ENCODE peak calls at places on chromosomes 11 and 22, in five cellular contexts. X is suprapubic skin, U is upper lobe of left lung, E is H1, W is transverse colon. R is an unnamed sample.

GRCh38 chr11:79255965-79256364 is 184.9 kb downstream of the TENM4 start:
- DNase-seq in X (no peak), U (no peak), E (no peak), W (no peak), R (no peak)

GRCh38 chr11:74570266-74571061 is 21.9 kb upstream of the POLD3 start:
- DNase-seq in X (no peak), U (no peak), E (no peak), W (peak), R (peak)

GRCh38 chr11:11980841-11981308 is 27.6 kb downstream of the DKK3 start:
- DNase-seq in X (no peak), U (no peak), E (no peak), W (no peak), R (peak)

GRCh38 chr11:910044-910588 is 494 bp downstream of the CHID1 start:
- DNase-seq in X (no peak), U (no peak), E (no peak), W (no peak), R (no peak)

GRCh38 chr11:40273192-40273732 is 1186.2 kb downstream of the LRRC4C start:
- DNase-seq in X (no peak), U (no peak), E (no peak), W (no peak), R (no peak)

GRCh38 chr22:16912281-16912680 is 87.1 kb upstream of the XKR3 start:
- DNase-seq in X (no peak), U (no peak), E (no peak), W (no peak), R (no peak)

GRCh38 chr11:108224908-108225786 is 2.3 kb downstream of the ATM start:
- DNase-seq in X (no peak), U (peak), E (no peak), W (no peak), R (no peak)

GRCh38 chr22:46581580-46582244 is 38.5 kb upstream of the GRAMD4 start:
- DNase-seq in X (no peak), U (no peak), E (no peak), W (peak), R (no peak)

GRCh38 chr11:104727095-104727494 is 171.2 kb downstream of the CASP12 start:
- DNase-seq in X (no peak), U (no peak), E (no peak), W (no peak), R (no peak)

GRCh38 chr11:97786961-97787360 is 1233.8 kb upstream of the CNTN5 start:
- DNase-seq in X (no peak), U (no peak), E (no peak), W (no peak), R (no peak)

GRCh38 chr11:61102667-61103491 is 590 bp downstream of the CD5 start:
- DNase-seq in X (no peak), U (no peak), E (no peak), W (no peak), R (no peak)

GRCh38 chr11:129225190-129225589 is 33.1 kb upstream of the ARHGAP32 start:
- DNase-seq in X (no peak), U (no peak), E (no peak), W (no peak), R (no peak)

GRCh38 chr11:112369374-112369773 is 108.7 kb upstream of the PLET1 start:
- DNase-seq in X (no peak), U (no peak), E (no peak), W (no peak), R (no peak)

GRCh38 chr11:69436041-69436982 is 45.2 kb upstream of the LINC01488 start:
- DNase-seq in X (no peak), U (no peak), E (no peak), W (no peak), R (no peak)

GRCh38 chr22:35467788-35468187 is 67.8 kb downstream of the MCM5 start:
- DNase-seq in X (peak), U (no peak), E (no peak), W (peak), R (peak)

GRCh38 chr22:48820481-48821345 is 1007.0 kb downstream of the BRD1 start:
- DNase-seq in X (peak), U (no peak), E (no peak), W (no peak), R (no peak)

GRCh38 chr11:72781313-72782080 is 12.3 kb downstream of the STARD10 start:
- DNase-seq in X (no peak), U (peak), E (no peak), W (peak), R (peak)

GRCh38 chr11:35622070-35622469 is 3.8 kb downstream of the FJX1 start:
- DNase-seq in X (no peak), U (no peak), E (no peak), W (no peak), R (no peak)

GRCh38 chr22:45996241-45997076 is 19.5 kb upstream of the WNT7B start:
- DNase-seq in X (no peak), U (peak), E (no peak), W (peak), R (no peak)

DNA sequence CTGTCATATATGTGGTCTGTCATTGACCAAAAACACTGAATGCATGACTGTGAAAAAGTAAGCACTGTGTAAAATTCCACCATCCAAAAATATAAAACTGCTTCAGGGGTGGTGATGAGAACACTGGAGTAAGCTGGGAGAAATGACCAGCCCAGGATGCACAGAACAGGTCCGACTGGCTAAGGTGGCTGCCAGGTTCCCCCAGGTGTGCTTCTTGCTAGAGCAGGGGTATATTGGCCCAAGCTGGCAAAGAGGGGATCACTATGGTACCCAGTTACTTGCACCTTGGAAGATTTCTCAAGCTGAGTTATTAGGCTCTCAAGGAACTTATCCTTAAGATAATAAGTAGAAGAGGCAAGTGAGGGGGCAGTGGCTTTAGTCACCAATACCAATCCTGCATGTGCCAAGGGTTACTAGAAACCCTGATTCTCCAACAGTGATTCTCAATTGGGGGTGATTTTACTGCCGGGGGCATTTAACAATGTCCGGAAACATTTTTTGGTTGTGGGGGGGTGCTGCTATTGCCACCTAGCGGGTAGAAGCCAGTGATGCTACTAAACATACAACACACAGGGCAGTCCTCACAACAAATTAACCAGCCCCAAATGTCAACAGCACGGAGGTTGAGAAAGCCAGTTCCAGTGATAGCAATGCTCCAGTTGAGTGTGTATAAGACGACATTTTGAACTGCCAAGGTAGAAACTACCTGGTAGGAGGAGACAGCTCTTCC is 15.7 kb downstream of the SNU13 start:
- DNase-seq in X (no peak), U (no peak), E (no peak), W (no peak), R (no peak)
- TF ChIP-seq POLR2AphosphoS5 in X (no peak), U (no peak), E (no peak), W (no peak), R (no peak)

GRCh38 chr11:119481021-119481666 is 58.2 kb upstream of the THY1 start:
- DNase-seq in X (peak), U (peak), E (no peak), W (peak), R (peak)
- TF ChIP-seq EP300 in X (no peak), U (no peak), E (no peak), W (no peak), R (no peak)

GRCh38 chr11:118870396-118871343 is 13.0 kb upstream of the CXCR5 start:
- DNase-seq in X (no peak), U (no peak), E (no peak), W (peak), R (no peak)
- TF ChIP-seq POLR2A in X (no peak), U (no peak), E (no peak), W (no peak), R (no peak)

DNA sequence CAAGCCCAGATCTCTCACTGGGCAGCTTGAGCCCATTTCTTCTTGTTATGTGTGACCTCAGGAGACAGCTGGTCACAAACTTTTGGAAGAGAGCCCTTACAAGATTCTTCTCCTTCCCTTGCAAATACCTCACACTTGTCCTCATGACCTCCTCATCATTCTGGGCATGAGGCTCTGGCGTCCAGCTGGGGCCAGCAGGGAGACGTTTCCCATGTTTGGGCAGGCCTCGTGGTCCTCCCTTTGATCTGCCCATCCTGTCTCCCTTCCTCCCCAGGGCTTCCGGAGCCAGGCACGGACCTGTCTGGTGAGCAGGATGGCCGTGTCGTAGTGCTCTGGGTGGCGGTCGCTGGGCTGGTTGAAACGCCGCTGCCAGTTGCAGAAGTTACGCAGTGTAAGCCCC is 9.7 kb downstream of the ADAMTS8 start:
- DNase-seq in X (no peak), U (peak), E (no peak), W (no peak), R (no peak)
- TF ChIP-seq POLR2AphosphoS5 in X (no peak), U (peak), E (no peak), W (no peak), R (no peak)

GRCh38 chr11:31655483-31655882 is 145.9 kb downstream of the ELP4 start:
- DNase-seq in X (no peak), U (no peak), E (no peak), W (no peak), R (no peak)
- TF ChIP-seq EP300 in X (no peak), U (no peak), E (no peak), W (no peak), R (no peak)

GRCh38 chr22:38733329-38734202 is 22.2 kb downstream of the SUN2 start:
- DNase-seq in X (no peak), U (no peak), E (no peak), W (peak), R (peak)
- TF ChIP-seq POLR2A in X (no peak), U (no peak), E (no peak), W (no peak), R (no peak)

DNA sequence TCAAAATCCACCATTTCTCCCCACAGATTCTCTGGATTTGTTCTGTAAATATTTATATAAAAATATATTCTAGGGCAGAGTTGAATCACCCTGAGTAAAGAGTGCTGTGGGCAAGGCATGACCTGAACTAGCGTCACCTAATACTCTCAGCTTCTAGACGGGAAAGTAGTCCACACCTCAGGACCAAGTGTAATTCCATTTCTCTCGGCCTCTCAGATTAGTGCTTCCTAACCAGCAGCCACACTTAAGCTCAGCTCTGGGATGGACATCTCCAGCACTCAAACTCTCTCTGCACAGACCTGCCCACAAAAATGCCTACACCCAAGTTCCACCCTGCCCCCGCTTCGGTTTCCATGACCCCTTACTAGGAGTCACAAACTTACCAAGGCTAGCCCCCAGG is 5.3 kb downstream of the SPTBN2 start:
- DNase-seq in X (no peak), U (no peak), E (no peak), W (no peak), R (no peak)
- TF ChIP-seq POLR2AphosphoS5 in X (no peak), U (no peak), E (no peak), W (no peak), R (no peak)

GRCh38 chr11:17406082-17406817 is 17.8 kb upstream of the KCNJ11 start:
- DNase-seq in X (no peak), U (no peak), E (no peak), W (no peak), R (peak)

GRCh38 chr11:17407575-17407974 is 19.1 kb upstream of the KCNJ11 start:
- DNase-seq in X (no peak), U (no peak), E (no peak), W (no peak), R (no peak)

GRCh38 chr11:17403977-17404759 is 15.7 kb upstream of the KCNJ11 start:
- DNase-seq in X (no peak), U (no peak), E (no peak), W (no peak), R (no peak)

GRCh38 chr11:17406818-17407149 is 18.3 kb upstream of the KCNJ11 start:
- DNase-seq in X (no peak), U (peak), E (no peak), W (no peak), R (no peak)

GRCh38 chr11:17405232-17406005 is 17.0 kb upstream of the KCNJ11 start:
- DNase-seq in X (no peak), U (peak), E (no peak), W (peak), R (peak)
- TF ChIP-seq EP300 in X (no peak), U (peak), E (no peak), W (no peak), R (no peak)